ENCODE peak calls at places on chromosome 11, in five cellular contexts. Z, A, P, U and I are unnamed samples.

GRCh38 chr11:126083829-126084607 is 21.4 kb upstream of the CDON start:
- DNase-seq in P (peak; percentile 91), U (no peak), Z (no peak), A (no peak), I (peak; percentile 51)

GRCh38 chr11:88208742-88209141 is 33.5 kb upstream of the RAB38 start:
- DNase-seq in A (no peak), U (peak; percentile 3), P (no peak), Z (no peak), I (no peak)

GRCh38 chr11:98107736-98108135 is 913.0 kb upstream of the CNTN5 start:
- DNase-seq in U (no peak), P (no peak), A (no peak), Z (no peak), I (no peak)

GRCh38 chr11:94194712-94195111 is 66.1 kb downstream of the PANX1 start:
- DNase-seq in A (no peak), Z (no peak), U (no peak), P (no peak), I (no peak)

GRCh38 chr11:47271328-47271727 is 1.4 kb downstream of the MADD start:
- DNase-seq in P (no peak), A (no peak), Z (no peak), U (no peak), I (no peak)

GRCh38 chr11:95835351-95835750 is 45.1 kb downstream of the CEP57 start:
- DNase-seq in U (no peak), A (no peak), P (no peak), Z (no peak), I (no peak)

GRCh38 chr11:14620027-14620511 is 23.5 kb upstream of the PDE3B start:
- DNase-seq in P (no peak), A (no peak), U (no peak), Z (no peak), I (no peak)

GRCh38 chr11:97722721-97723120 is 1298.0 kb upstream of the CNTN5 start:
- DNase-seq in U (no peak), A (no peak), Z (peak; percentile 46), P (no peak), I (no peak)

GRCh38 chr11:65479184-65480145 is 19.4 kb upstream of the MALAT1 start:
- DNase-seq in U (peak; percentile 98), P (peak; percentile 74), Z (peak; percentile 83), A (no peak), I (peak; percentile 60)

GRCh38 chr11:44884056-44884455 is 66.6 kb downstream of the TP53I11 start:
- DNase-seq in A (no peak), U (no peak), P (no peak), Z (no peak), I (no peak)

GRCh38 chr11:83006877-83007330 is 64.8 kb downstream of the RAB30 start:
- DNase-seq in P (no peak), Z (no peak), A (no peak), U (no peak), I (peak; percentile 64)

GRCh38 chr11:114167355-114168085 is 108.0 kb downstream of the ZBTB16 start:
- DNase-seq in A (no peak), P (no peak), Z (no peak), U (no peak), I (no peak)

GRCh38 chr11:131932584-131933360 is 562.4 kb downstream of the NTM start:
- DNase-seq in P (no peak), Z (no peak), U (no peak), A (no peak), I (no peak)

GRCh38 chr11:9269492-9270030 is 4.4 kb upstream of the DENND5A start:
- DNase-seq in U (peak; percentile 51), P (no peak), Z (no peak), A (no peak), I (no peak)

GRCh38 chr11:76668362-76669155 is 2.0 kb downstream of the LRRC32 start:
- DNase-seq in P (no peak), Z (no peak), A (no peak), U (no peak), I (no peak)

GRCh38 chr11:45150301-45150700 is 3.9 kb downstream of the PRDM11 start:
- DNase-seq in P (no peak), U (no peak), A (no peak), Z (no peak), I (no peak)

GRCh38 chr11:65522640-65523322 is 2.1 kb upstream of the SCYL1 start:
- DNase-seq in P (no peak), U (no peak), A (no peak), Z (no peak), I (no peak)

GRCh38 chr11:120467627-120468026 is 43.9 kb upstream of the GRIK4 start:
- DNase-seq in U (peak; percentile 20), P (no peak), A (no peak), Z (no peak), I (no peak)

GRCh38 chr11:19658344-19658743 is 54.3 kb upstream of the NAV2 start:
- DNase-seq in A (no peak), P (peak; percentile 33), Z (no peak), U (no peak), I (no peak)

GRCh38 chr11:103070142-103070541 is 21.8 kb downstream of the DCUN1D5 start:
- DNase-seq in P (no peak), U (no peak), A (no peak), Z (no peak), I (no peak)

GRCh38 chr11:131231317-131231716 is 139.1 kb upstream of the NTM start:
- DNase-seq in Z (no peak), U (no peak), A (no peak), P (no peak), I (no peak)

GRCh38 chr11:44186531-44186930 is 91.1 kb downstream of the EXT2 start:
- DNase-seq in A (no peak), P (no peak), U (no peak), Z (no peak), I (no peak)

GRCh38 chr11:131447898-131448297 is 77.5 kb downstream of the NTM start:
- DNase-seq in A (no peak), Z (no peak), U (no peak), P (no peak), I (no peak)

GRCh38 chr11:14015711-14016110 is 53.2 kb downstream of the SPON1 start:
- DNase-seq in P (no peak), A (peak; percentile 49), Z (peak; percentile 25), U (peak; percentile 70), I (no peak)

GRCh38 chr11:111059726-111060125 is 185.8 kb upstream of the POU2AF2 start:
- DNase-seq in Z (no peak), P (no peak), U (peak; percentile 67), A (no peak), I (no peak)

GRCh38 chr11:42498971-42499370 is 812.8 kb upstream of the API5 start:
- DNase-seq in U (no peak), Z (no peak), A (no peak), P (no peak), I (no peak)

GRCh38 chr11:99418927-99419707 is 398.4 kb downstream of the CNTN5 start:
- DNase-seq in A (peak; percentile 19), Z (peak; percentile 30), U (no peak), P (peak; percentile 24), I (no peak)

GRCh38 chr11:102974552-102975280 is 19.2 kb upstream of the MMP13 start:
- DNase-seq in U (peak; percentile 71), P (no peak), Z (no peak), A (peak; percentile 67), I (no peak)

GRCh38 chr11:62538470-62539237 is 8.0 kb downstream of the AHNAK start:
- DNase-seq in Z (no peak), A (no peak), U (peak; percentile 53), P (no peak), I (no peak)

GRCh38 chr11:62542750-62543567 is 3.6 kb downstream of the AHNAK start:
- DNase-seq in A (peak; percentile 90), Z (peak; percentile 86), P (peak; percentile 89), U (peak; percentile 90), I (peak; percentile 90)

GRCh38 chr11:62539238-62539925 is 7.2 kb downstream of the AHNAK start:
- DNase-seq in A (peak; percentile 94), U (peak; percentile 96), Z (no peak), P (peak; percentile 7), I (peak; percentile 81)

GRCh38 chr11:62542111-62542745 is 4.4 kb downstream of the AHNAK start:
- DNase-seq in A (peak; percentile 37), P (no peak), Z (no peak), U (no peak), I (no peak)

GRCh38 chr11:62540804-62541671 is 5.6 kb downstream of the AHNAK start:
- DNase-seq in A (no peak), P (no peak), Z (no peak), U (peak; percentile 54), I (no peak)
- H4K20me1 ChIP-seq in A (peaks cover 64% of the 10 kb centered on the region), P (peaks cover 25% of the 10 kb centered on the region), Z (no peaks in the 10 kb centered on the region), U (peaks cover 39% of the 10 kb centered on the region), I (peaks cover 94% of the 10 kb centered on the region)

DNA sequence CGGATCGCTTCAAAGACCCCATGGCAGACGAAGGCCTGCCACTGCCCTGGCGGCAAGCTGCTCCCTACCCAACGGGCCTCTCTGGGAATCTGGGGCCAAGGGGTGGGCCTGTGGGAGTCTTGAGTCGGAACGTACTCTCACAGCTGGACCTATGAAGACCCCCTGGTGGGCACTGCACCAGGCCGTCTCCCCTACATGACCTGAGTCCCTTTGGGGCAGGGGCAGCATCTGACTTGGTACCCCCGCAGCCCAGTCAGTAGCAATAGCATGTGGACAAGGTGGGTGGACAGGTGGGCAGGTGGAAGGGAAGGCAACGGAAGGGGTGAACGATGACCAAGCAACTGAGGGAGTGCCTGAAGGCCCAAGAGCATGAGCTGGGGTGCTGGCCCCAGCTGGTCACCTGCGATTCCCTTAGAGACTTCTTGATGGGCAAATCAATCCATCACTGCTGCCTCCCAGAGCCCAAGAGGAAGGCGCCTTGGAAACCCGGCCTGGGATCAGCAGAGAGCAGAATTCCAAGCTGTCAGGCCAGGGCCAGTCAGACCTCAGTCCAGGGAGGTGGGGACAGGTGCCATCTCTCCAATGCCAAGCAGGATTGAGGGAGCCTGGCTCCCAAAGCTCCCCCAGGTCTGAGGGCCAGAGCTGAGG is 35.3 kb downstream of the ARAP1 start:
- DNase-seq in P (no peak), U (no peak), A (no peak), Z (no peak), I (no peak)
- H3F3A ChIP-seq in P (no peaks in the 10 kb centered on the region), U (no peaks in the 10 kb centered on the region), A (peaks cover 7% of the 10 kb centered on the region), Z (no peaks in the 10 kb centered on the region), I (no peaks in the 10 kb centered on the region)

GRCh38 chr11:75346912-75347647 is 4.4 kb downstream of the ARRB1 start:
- DNase-seq in Z (no peak), U (peak; percentile 63), A (no peak), P (no peak), I (no peak)
- H4K20me1 ChIP-seq in Z (no peaks in the 10 kb centered on the region), U (no peaks in the 10 kb centered on the region), A (no peaks in the 10 kb centered on the region), P (no peaks in the 10 kb centered on the region), I (no peaks in the 10 kb centered on the region)

GRCh38 chr11:106765849-106766248 is 252.4 kb downstream of the GUCY1A2 start:
- DNase-seq in Z (peak; percentile 10), U (no peak), A (no peak), P (no peak), I (no peak)

GRCh38 chr11:106763516-106763915 is 254.8 kb downstream of the GUCY1A2 start:
- DNase-seq in A (no peak), Z (no peak), U (no peak), P (no peak), I (no peak)

GRCh38 chr11:106761745-106762144 is 256.5 kb downstream of the GUCY1A2 start:
- DNase-seq in A (no peak), U (no peak), P (no peak), Z (no peak), I (no peak)

DNA sequence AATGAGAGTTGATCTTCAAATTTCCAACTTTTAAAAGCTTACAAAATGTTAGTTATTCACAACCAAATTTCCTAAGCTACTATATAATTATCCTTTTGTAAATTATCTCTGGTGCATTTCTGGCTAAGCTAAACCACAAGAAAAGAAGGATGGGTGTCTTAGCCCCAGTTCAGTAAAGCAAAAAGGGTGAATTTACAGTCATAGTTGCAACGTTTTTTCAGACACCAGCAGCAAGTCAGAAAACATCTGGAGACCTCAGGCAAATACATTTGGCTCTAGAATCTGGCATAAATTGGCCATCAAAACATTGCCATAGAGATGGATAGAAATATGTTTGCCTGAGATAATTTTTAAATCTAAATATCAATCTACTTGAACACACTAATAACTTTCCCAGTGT is 257.0 kb downstream of the GUCY1A2 start:
- DNase-seq in P (no peak), A (no peak), U (no peak), Z (no peak), I (no peak)
- H3F3A ChIP-seq in P (no peaks in the 10 kb centered on the region), A (no peaks in the 10 kb centered on the region), U (no peaks in the 10 kb centered on the region), Z (no peaks in the 10 kb centered on the region), I (no peaks in the 10 kb centered on the region)